ENCODE peak calls at places on chromosomes 1 and 21, in nine cellular contexts. P is GOT3, D is left colon, F is hypothalamus, X is AG09309, I is activated gamma-delta T cell, Y is cerebellum, K is mucosa of descending colon, L is memory B cell. U is an unnamed sample.

GRCh38 chr1:210418863-210419641 is 90.3 kb downstream of the HHAT start:
- DNase-seq in X (no peak), I (no peak), P (no peak), L (no peak), Y (no peak), K (peak), D (peak), F (no peak), U (no peak)

GRCh38 chr1:225919906-225920305 is 4.1 kb downstream of the PYCR2 start:
- DNase-seq in Y (peak), F (peak), P (no peak), K (no peak), X (peak), I (no peak), D (peak), L (no peak), U (no peak)

GRCh38 chr1:5448486-5448885 is 543.7 kb downstream of the NPHP4 start:
- DNase-seq in D (no peak), P (no peak), I (no peak), F (no peak), Y (peak), K (no peak), X (no peak), L (no peak), U (peak)

GRCh38 chr1:65141394-65141793 is 6.6 kb upstream of the AK4 start:
- DNase-seq in I (no peak), P (no peak), X (no peak), L (no peak), D (no peak), K (no peak), Y (no peak), F (no peak), U (no peak)

GRCh38 chr21:45449658-45450502 is 44.9 kb downstream of the COL18A1 start:
- DNase-seq in K (no peak), D (no peak), Y (no peak), I (no peak), F (no peak), L (no peak), X (no peak), P (no peak), U (no peak)

GRCh38 chr1:10387611-10388386 is 11.1 kb upstream of the PGD start:
- DNase-seq in X (no peak), K (no peak), Y (no peak), D (peak), I (no peak), L (no peak), P (no peak), F (peak), U (peak)

GRCh38 chr1:112457241-112457640 is 51.5 kb upstream of the WNT2B start:
- DNase-seq in L (no peak), F (no peak), K (no peak), D (no peak), Y (no peak), X (no peak), P (no peak), I (no peak), U (no peak)

GRCh38 chr1:199954701-199955100 is 72.8 kb upstream of the NR5A2 start:
- DNase-seq in K (peak), D (peak), F (no peak), P (no peak), L (no peak), X (no peak), I (no peak), Y (no peak), U (peak)

GRCh38 chr1:84721152-84721551 is 30.9 kb upstream of the SSX2IP start:
- DNase-seq in Y (no peak), K (no peak), F (no peak), X (peak), D (no peak), L (no peak), P (no peak), I (no peak), U (no peak)

GRCh38 chr1:4018721-4019521 is 118.8 kb upstream of the C1orf174 start:
- DNase-seq in P (no peak), I (no peak), Y (no peak), F (no peak), D (no peak), K (no peak), X (no peak), L (peak), U (no peak)

GRCh38 chr1:50275564-50275963 is 147.7 kb downstream of the DMRTA2 start:
- DNase-seq in X (no peak), K (no peak), I (no peak), Y (no peak), D (no peak), F (no peak), L (no peak), P (no peak), U (peak)

GRCh38 chr1:209768354-209768774 is 12.5 kb downstream of the TRAF3IP3 start:
- DNase-seq in X (no peak), P (no peak), K (peak), Y (no peak), I (no peak), D (peak), L (peak), F (no peak), U (no peak)

GRCh38 chr1:197632000-197632399 is 143.3 kb downstream of the DENND1B start:
- DNase-seq in P (no peak), X (no peak), L (no peak), D (no peak), K (no peak), Y (no peak), F (no peak), I (no peak), U (no peak)

GRCh38 chr1:174040387-174040786 is 18.2 kb upstream of the RC3H1 start:
- DNase-seq in D (no peak), F (no peak), P (no peak), X (peak), Y (peak), L (no peak), I (no peak), K (no peak), U (no peak)

GRCh38 chr1:222454782-222455181 is 93.1 kb downstream of the HHIPL2 start:
- DNase-seq in L (peak), P (no peak), K (no peak), X (peak), F (no peak), I (no peak), D (no peak), Y (peak), U (peak)

GRCh38 chr21:21002137-21002536 is 3.9 kb downstream of the NCAM2 start:
- DNase-seq in Y (no peak), X (no peak), D (no peak), I (no peak), P (no peak), L (no peak), K (no peak), F (no peak), U (no peak)

U was measured in endodermal cell.